ENCODE peak calls at places on chromosomes 16 and 17, in seven cellular contexts. D, G, L, P, F, E and Z are unnamed samples.
A peak's percentile ranks its signal among the peaks of the same experiment; 100 is the strongest.

GRCh38 chr16:2795714-2796143 is 2.5 kb upstream of the PRSS41 start:
- DNase-seq in G (no peak), F (no peak), E (no peak), P (no peak), D (no peak), L (no peak), Z (no peak)

GRCh38 chr17:40582328-40582901 is 17.1 kb upstream of the CCR7 start:
- DNase-seq in E (peak; percentile 44), D (no peak), P (no peak), G (no peak), L (peak; percentile 47), F (no peak), Z (peak; percentile 29)

GRCh38 chr16:87420401-87421368 is 28.5 kb downstream of the MAP1LC3B start:
- DNase-seq in L (no peak), F (no peak), E (no peak), D (no peak), G (no peak), P (no peak), Z (no peak)

GRCh38 chr16:52296070-52296469 is 250.9 kb downstream of the TOX3 start:
- DNase-seq in E (no peak), F (no peak), P (no peak), G (no peak), L (no peak), D (no peak), Z (no peak)

GRCh38 chr17:36066365-36066945 is 2.4 kb downstream of the CCL18 start:
- DNase-seq in G (no peak), E (no peak), L (no peak), D (no peak), P (no peak), F (no peak), Z (no peak)

GRCh38 chr17:77810536-77810935 is 148.0 kb upstream of the TNRC6C start:
- DNase-seq in P (peak; percentile 70), E (peak; percentile 54), L (no peak), D (peak; percentile 82), G (peak; percentile 87), F (no peak), Z (peak; percentile 83)

GRCh38 chr17:82970818-82971610 is 108.4 kb upstream of the METRNL start:
- DNase-seq in F (no peak), G (peak; percentile 65), D (no peak), P (no peak), E (no peak), L (peak; percentile 27), Z (no peak)

GRCh38 chr17:62062313-62062712 is 2.8 kb downstream of the MED13 start:
- DNase-seq in E (no peak), F (no peak), L (no peak), D (peak; percentile 35), G (no peak), P (no peak), Z (peak; percentile 26)

GRCh38 chr17:50696365-50696879 is 11.3 kb downstream of the ANKRD40 start:
- DNase-seq in E (no peak), G (no peak), D (no peak), P (no peak), L (no peak), F (no peak), Z (no peak)

GRCh38 chr17:11302395-11302932 is 61.5 kb downstream of the SHISA6 start:
- DNase-seq in D (no peak), P (no peak), E (no peak), L (no peak), G (no peak), F (peak; percentile 15), Z (no peak)

GRCh38 chr16:89921131-89921698 is 1.9 kb upstream of the TUBB3 start:
- DNase-seq in F (no peak), P (no peak), E (peak; percentile 61), D (no peak), G (no peak), L (no peak), Z (no peak)

GRCh38 chr16:85445779-85446222 is 167.3 kb upstream of the GSE1 start:
- DNase-seq in P (no peak), E (no peak), D (no peak), G (no peak), F (no peak), L (no peak), Z (no peak)

DNA sequence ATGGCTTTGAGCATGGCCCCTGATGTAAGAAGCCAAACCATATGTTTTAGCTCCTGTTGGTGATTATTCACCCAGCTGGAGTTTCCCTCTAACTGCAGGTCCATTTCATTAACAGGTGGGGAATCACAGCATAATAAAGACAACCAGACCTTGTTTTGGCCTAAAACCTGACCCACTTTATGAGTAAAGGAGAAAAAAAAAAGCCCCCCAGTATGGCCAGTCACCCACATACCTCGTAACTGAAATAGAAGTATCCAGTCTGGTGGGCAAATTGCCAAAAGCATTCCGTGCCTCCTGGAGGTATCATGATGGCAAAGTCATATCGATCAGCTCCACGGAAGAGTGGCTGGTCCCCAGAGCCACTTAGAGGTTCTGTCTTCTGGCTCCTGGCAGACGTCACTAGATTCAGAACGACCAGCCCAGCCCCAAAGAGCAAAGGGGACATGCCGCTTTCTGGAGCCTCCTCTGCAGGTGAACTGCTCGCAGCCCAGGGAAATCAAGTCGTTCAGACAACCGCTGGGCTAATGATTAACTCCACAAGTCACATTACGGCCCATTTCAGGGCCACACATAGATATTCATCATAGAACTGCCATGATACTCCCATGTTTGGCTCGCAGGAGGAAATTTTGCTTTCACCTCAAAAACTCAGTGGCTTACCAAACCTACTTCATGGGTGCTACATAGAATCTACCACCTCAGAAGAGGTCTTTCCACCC is at the start of gene TMED6:
- DNase-seq in D (no peak), G (no peak), L (no peak), P (no peak), E (no peak), F (no peak), Z (no peak)
- H3K4me3 ChIP-seq in D (no peak within 1 kb of the TSS), G (no peak within 1 kb of the TSS), L (no peak within 1 kb of the TSS), P (no peak within 1 kb of the TSS), E (no peak within 1 kb of the TSS), F (no peak within 1 kb of the TSS), Z (no peak within 1 kb of the TSS)

DNA sequence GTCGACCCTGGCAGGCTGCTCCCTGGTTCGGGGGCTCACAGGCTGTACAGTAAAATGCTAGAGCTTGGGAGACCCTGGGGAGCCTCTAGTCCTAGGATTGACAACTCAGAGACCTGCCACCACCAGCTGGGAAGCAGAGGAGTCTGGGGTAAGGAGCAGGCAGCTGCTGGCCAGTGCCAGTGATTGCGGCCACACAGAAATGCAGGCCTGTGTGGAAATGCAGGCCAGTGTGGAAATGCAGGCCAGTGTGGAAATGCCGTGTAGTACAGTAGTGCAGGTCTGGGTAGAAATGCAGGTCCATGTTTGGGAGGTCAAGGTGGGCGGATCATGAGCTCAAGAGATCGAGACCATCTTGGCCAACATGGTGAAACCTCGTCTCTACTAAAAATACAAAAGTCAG is 23.5 kb downstream of the SGSH start:
- DNase-seq in D (no peak), F (no peak), P (no peak), G (no peak), E (no peak), L (no peak), Z (no peak)
- TF ChIP-seq CTCF in D (no peak), F (no peak), P (no peak), G (no peak), E (no peak), L (no peak), Z (no peak)

DNA sequence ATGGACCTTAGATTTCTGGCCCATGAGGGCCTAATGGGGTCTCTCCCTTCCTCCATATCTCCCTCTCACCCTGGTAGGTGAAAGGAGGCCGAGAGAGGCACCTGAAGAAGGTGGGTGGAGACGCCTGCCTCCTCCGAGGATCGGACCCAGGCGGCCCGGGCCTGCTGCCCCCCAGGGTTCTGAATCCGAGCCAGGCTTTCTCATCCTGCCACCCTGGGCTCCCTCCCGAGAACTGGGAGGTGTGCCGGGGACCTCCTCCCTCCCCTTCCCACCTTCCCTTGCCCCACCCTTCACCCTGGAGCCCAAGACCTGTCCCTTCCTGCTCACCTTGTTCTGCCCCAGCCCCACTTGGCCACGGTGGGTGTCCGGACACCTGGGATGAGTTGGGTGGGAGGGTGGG is 5.0 kb downstream of the FBXL19 start:
- DNase-seq in L (no peak), P (no peak), G (no peak), F (no peak), D (no peak), E (no peak), Z (no peak)
- H3K4me3 ChIP-seq in L (no peak overlapping the region), P (no peak overlapping the region), G (no peak overlapping the region), F (no peak overlapping the region), D (no peak overlapping the region), E (no peak overlapping the region), Z (no peak overlapping the region)

DNA sequence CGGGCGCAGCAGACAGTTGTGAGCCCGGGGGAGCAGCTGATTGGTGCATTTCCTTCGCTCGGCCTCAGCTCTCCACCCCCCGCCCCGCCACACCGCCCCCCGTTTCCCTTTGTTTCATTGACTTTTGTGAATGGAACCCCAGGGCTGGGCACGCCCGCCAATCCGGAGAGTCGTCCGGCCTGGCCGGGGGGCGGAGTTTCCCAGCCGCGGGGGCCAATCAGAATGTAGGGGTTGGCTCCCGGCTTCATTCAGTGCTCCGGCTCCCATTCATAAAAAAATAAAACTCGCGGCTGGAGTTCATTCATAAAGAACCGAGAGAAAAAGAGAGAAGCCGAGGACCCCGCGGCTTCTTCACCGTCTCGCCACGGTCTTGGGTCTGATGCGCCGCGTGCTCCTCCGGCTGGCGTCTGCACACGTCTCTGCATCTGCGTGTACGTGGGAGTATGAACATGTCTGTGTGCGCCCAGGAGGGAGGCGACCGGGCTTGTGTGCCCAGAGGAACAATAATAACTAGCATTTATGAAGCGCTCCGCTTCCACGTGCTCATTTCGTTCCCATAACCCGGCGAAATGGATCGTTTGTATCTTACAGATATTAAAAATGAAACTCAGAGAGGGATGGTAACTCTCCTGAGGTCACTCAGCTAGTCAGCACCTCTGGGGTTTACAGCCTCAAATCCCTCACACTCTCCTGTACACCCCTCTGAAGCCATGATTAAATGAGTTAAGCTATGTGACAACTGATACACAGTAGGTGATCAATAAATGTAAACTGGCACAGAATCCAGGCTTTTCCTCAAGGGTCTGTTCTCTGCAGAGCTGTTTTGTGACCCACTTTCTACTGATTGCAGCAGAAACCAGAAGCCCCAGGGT is at the start of gene ETV4:
- DNase-seq in L (peak; percentile 92), D (peak; percentile 83), F (peak; percentile 88), G (peak; percentile 91), P (peak; percentile 95), E (peak; percentile 92), Z (peak; percentile 92)
- TF ChIP-seq CTCF in L (no peak), D (no peak), F (no peak), G (no peak), P (no peak), E (no peak), Z (no peak)

GRCh38 chr17:48555616-48556533 is 11.0 kb upstream of the HOXB2 start:
- DNase-seq in D (no peak), F (no peak), P (no peak), E (peak; percentile 38), L (no peak), G (no peak), Z (no peak)
- H3K4me3 ChIP-seq in D (peak overlapping the region; percentile 60), F (peak overlapping the region; percentile 35), P (peak overlapping the region; percentile 22), E (peak overlapping the region; percentile 29), L (no peak overlapping the region), G (peak overlapping the region; percentile 73), Z (peak overlapping the region; percentile 43)

DNA sequence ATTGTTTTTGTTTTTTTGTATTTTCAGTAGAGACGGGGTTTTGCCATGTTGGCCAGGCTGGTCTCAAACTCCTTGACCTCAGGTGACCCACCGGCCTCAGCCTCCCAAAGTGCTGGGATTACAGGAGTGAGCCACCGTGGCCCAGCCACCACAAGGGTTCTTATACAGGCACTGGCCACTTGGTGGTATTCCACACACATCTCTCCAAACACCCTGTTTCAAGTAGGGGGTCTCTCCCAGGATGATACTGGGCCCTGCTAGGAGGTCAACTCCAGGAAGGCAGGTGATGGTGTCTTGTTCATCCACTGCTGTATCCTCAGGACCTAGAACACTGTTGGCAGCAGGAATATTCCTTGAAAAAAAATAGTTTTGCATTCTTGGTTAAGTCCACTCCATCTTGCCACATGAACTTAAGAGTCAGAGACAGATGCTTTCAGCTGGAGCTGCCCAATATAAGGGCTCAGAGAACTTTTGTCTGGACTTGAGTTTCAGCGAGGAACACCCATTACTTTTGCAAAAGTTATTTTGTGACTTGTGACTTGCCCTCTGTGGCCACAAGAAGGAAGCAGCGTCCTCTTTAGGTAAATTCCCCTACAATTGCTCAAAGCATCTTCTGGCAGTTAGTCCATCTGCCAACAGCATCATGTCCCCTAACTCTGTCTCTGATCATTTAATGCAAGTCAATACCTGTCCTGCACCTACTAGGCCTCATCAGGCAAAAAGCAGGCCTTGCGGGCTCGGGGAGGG is 7.4 kb upstream of the EEF2K start:
- DNase-seq in L (no peak), F (no peak), E (no peak), D (peak; percentile 42), G (no peak), P (no peak), Z (no peak)
- TF ChIP-seq CTCF in L (no peak), F (no peak), E (no peak), D (peak; percentile 32), G (no peak), P (no peak), Z (no peak)